ENCODE peak calls at places on chromosomes 1 and 21, in four cellular contexts. X is HCT116, F is H1, S is HepG2. N is an unnamed sample.

GRCh38 chr1:204345425-204345824 is 14.3 kb downstream of the PLEKHA6 start:
- DNase-seq in X (no peak), F (no peak), S (no peak), N (no peak)

GRCh38 chr1:213276236-213276635 is 225.2 kb downstream of the RPS6KC1 start:
- DNase-seq in X (no peak), F (no peak), S (peak; percentile 66), N (no peak)

GRCh38 chr1:51973587-51974474 is 16.7 kb downstream of the RAB3B start:
- DNase-seq in X (peak; percentile 26), F (no peak), S (no peak), N (no peak)

GRCh38 chr1:17274186-17275170 is 25.6 kb downstream of the PADI3 start:
- DNase-seq in X (peak; percentile 42), F (peak; percentile 59), S (peak; percentile 24), N (peak; percentile 32)

GRCh38 chr1:45348020-45348419 is 7.8 kb upstream of the MUTYH start:
- DNase-seq in X (no peak), F (no peak), S (no peak), N (no peak)

GRCh38 chr1:69567847-69568434 is at the start of gene LRRC7:
- DNase-seq in X (no peak), F (no peak), S (no peak), N (peak; percentile 32)

GRCh38 chr21:37700641-37701202 is 215.5 kb downstream of the KCNJ6 start:
- DNase-seq in X (peak; percentile 73), F (peak; percentile 33), S (peak; percentile 48), N (peak; percentile 92)

GRCh38 chr21:32807717-32808380 is 36.3 kb upstream of the PAXBP1 start:
- DNase-seq in X (no peak), F (no peak), S (no peak), N (peak; percentile 33)

GRCh38 chr21:31795992-31796391 is 64.1 kb upstream of the SCAF4 start:
- DNase-seq in X (no peak), F (no peak), S (no peak), N (no peak)

GRCh38 chr1:7292033-7292681 is 478.9 kb upstream of the VAMP3 start:
- DNase-seq in X (no peak), F (no peak), S (no peak), N (no peak)

GRCh38 chr1:67811816-67812215 is 21.5 kb downstream of the GNG12 start:
- DNase-seq in X (no peak), F (no peak), S (no peak), N (no peak)

GRCh38 chr1:78591971-78592370 is 28.3 kb upstream of the IFI44L start:
- DNase-seq in X (no peak), F (no peak), S (no peak), N (no peak)

GRCh38 chr1:185281245-185281644 is 35.8 kb downstream of the IVNS1ABP start:
- DNase-seq in X (no peak), F (no peak), S (peak; percentile 85), N (no peak)

GRCh38 chr1:3428899-3429298 is 25.6 kb upstream of the ARHGEF16 start:
- DNase-seq in X (no peak), F (no peak), S (no peak), N (no peak)

GRCh38 chr1:31672988-31673387 is 28.3 kb upstream of the PEF1 start:
- DNase-seq in X (no peak), F (no peak), S (no peak), N (no peak)

GRCh38 chr1:53740621-53741105 is 1.7 kb upstream of the GLIS1 start:
- DNase-seq in X (no peak), F (no peak), S (peak; percentile 74), N (no peak)

GRCh38 chr21:21183092-21183491 is 184.9 kb downstream of the NCAM2 start:
- DNase-seq in X (no peak), F (no peak), S (no peak), N (no peak)

GRCh38 chr1:98048234-98048633 is 127.4 kb upstream of the DPYD start:
- DNase-seq in X (no peak), F (peak; percentile 56), S (peak; percentile 13), N (peak; percentile 71)

GRCh38 chr1:226029093-226029496 is 30.0 kb upstream of the SDE2 start:
- DNase-seq in X (no peak), F (no peak), S (peak; percentile 63), N (no peak)

GRCh38 chr1:232385221-232385620 is 244.7 kb downstream of the SIPA1L2 start:
- DNase-seq in X (no peak), F (no peak), S (no peak), N (no peak)

GRCh38 chr1:28926629-28927441 is 12.5 kb downstream of the EPB41 start:
- DNase-seq in X (no peak), F (no peak), S (peak; percentile 80), N (no peak)

GRCh38 chr1:28925350-28925891 is 11.1 kb downstream of the EPB41 start:
- DNase-seq in X (no peak), F (no peak), S (no peak), N (no peak)

GRCh38 chr1:28933277-28933676 is 18.9 kb downstream of the EPB41 start:
- DNase-seq in X (no peak), F (no peak), S (no peak), N (no peak)

GRCh38 chr1:28928306-28928987 is 14.1 kb downstream of the EPB41 start:
- DNase-seq in X (no peak), F (no peak), S (no peak), N (no peak)

GRCh38 chr1:28927442-28928305 is 13.3 kb downstream of the EPB41 start:
- DNase-seq in X (no peak), F (no peak), S (no peak), N (no peak)
- H3K9ac ChIP-seq in X (no peak overlapping the region), F (no peak overlapping the region), S (no peak overlapping the region), N (no peak overlapping the region)

GRCh38 chr1:237863234-237863633 is 27.5 kb downstream of the ZP4 start:
- DNase-seq in X (no peak), F (no peak), S (no peak), N (no peak)

GRCh38 chr1:237867380-237867888 is 23.3 kb downstream of the ZP4 start:
- DNase-seq in X (no peak), F (no peak), S (no peak), N (peak; percentile 47)

GRCh38 chr1:237868814-237869600 is 21.7 kb downstream of the ZP4 start:
- DNase-seq in X (no peak), F (no peak), S (no peak), N (no peak)

GRCh38 chr1:237861944-237862343 is 28.8 kb downstream of the ZP4 start:
- DNase-seq in X (no peak), F (no peak), S (no peak), N (no peak)

GRCh38 chr1:237864338-237865244 is 26.1 kb downstream of the ZP4 start:
- DNase-seq in X (no peak), F (peak; percentile 41), S (peak; percentile 54), N (peak; percentile 50)
- H3K4me3 ChIP-seq in X (no peak overlapping the region), F (no peak overlapping the region), S (no peak overlapping the region), N (no peak overlapping the region)

GRCh38 chr1:244755673-244756072 is 79.8 kb upstream of the COX20 start:
- DNase-seq in X (no peak), F (no peak), S (no peak), N (no peak)

GRCh38 chr1:244759158-244759557 is 76.3 kb upstream of the COX20 start:
- DNase-seq in X (no peak), F (no peak), S (no peak), N (no peak)

GRCh38 chr1:244758700-244759099 is 76.8 kb upstream of the COX20 start:
- DNase-seq in X (no peak), F (no peak), S (no peak), N (no peak)

GRCh38 chr1:244760471-244760870 is 75.0 kb upstream of the COX20 start:
- DNase-seq in X (no peak), F (no peak), S (no peak), N (no peak)

DNA sequence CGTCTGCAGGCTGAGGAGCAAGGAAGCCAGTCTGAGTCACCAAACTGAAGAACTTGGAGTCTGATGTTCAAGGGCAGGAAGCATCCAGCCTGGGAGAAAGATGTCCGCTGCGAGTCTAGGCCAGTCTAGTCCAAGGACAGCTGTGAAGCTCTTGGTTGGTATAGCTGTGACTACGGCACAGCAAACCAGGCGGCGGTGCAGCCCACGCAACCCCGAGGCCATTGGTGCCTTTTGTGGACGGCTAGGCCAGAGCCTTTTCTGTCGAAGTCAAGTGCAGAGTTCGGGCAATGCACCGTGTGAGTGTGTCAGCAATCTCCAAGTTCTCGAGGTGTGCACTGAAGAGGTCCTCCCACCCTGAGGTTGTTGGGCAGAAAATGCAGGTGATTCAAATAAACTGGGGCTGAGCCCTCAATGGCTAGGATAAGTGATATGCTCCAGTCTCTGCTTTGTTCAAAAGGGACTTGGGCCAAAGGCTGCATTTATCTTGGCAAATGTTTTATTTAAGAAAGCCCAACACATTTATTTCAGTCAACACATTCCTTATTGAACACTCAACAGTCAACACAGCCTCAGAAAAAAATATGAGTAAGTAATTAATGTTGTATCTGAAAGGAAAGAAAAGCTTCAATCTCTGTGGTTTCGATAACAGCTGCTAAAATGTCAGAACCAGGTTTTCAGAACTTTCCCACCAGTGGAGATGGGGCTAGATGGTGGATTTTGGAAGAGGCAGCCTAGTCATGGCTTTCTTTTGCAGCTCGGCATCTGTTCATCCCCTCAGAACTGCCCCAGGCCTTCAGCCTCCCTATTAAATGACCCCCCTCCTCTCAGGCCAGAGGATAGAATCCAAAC is 78.1 kb upstream of the COX20 start:
- DNase-seq in X (no peak), F (no peak), S (no peak), N (no peak)
- TF ChIP-seq ZNF274 in X (no peak), F (no peak), S (no peak), N (no peak)

GRCh38 chr1:201563406-201563780 is 24.5 kb downstream of the NAV1 start:
- DNase-seq in X (no peak), F (no peak), S (no peak), N (no peak)

GRCh38 chr1:201562659-201563405 is 23.9 kb downstream of the NAV1 start:
- DNase-seq in X (no peak), F (no peak), S (no peak), N (no peak)

GRCh38 chr1:201562257-201562656 is 23.3 kb downstream of the NAV1 start:
- DNase-seq in X (no peak), F (no peak), S (no peak), N (no peak)

GRCh38 chr1:201565024-201565730 is 26.2 kb downstream of the NAV1 start:
- DNase-seq in X (no peak), F (no peak), S (no peak), N (no peak)

GRCh38 chr1:201563941-201564340 is 25.0 kb downstream of the NAV1 start:
- DNase-seq in X (no peak), F (no peak), S (no peak), N (no peak)
- H3K9ac ChIP-seq in X (no peak overlapping the region), F (no peak overlapping the region), S (no peak overlapping the region), N (no peak overlapping the region)

DNA sequence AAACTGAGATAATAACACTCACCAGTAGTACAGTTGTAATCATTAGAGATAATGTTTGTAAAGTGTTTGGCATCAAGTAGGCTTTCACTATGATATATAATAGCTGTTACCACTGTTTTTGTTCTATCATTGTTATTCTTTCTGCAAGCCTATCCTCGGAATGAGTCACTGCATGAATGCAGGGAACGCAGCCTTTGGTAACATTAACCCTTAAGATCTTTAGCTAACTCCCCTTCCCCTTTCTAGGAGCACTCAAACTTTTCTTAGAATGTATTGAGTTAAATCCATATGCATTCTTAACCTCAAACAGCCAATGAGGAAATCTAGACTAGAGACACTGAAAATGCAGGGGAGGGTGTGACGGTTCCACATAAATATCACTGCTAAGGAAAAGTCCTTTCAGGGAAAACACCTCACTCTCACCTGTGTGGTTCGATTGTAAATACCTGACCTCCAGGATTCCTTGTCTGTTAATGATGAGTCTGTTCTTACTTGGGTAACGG is 467.3 kb downstream of the SETD4 start:
- DNase-seq in X (no peak), F (no peak), S (no peak), N (peak; percentile 42)
- H3K4me3 ChIP-seq in X (no peak overlapping the region), F (no peak overlapping the region), S (no peak overlapping the region), N (no peak overlapping the region)